ENCODE peak calls at places on chromosomes 4 and X, in nine cellular contexts. U is pancreas, I is fibroblast of lung, Q is aorta, K is RWPE1, B is GM23248, H is body of pancreas, R is kidney, N is substantia nigra. Z is an unnamed sample.

GRCh38 chr4:104345598-104346242 is 149.0 kb downstream of the CXXC4 start:
- DNase-seq in N (no peak), U (no peak), Q (no peak), I (no peak), K (no peak), H (no peak), R (peak; percentile 44), B (no peak), Z (no peak)

GRCh38 chr4:141697116-141697515 is 60.7 kb downstream of the IL15 start:
- DNase-seq in R (no peak), B (no peak), Q (no peak), H (no peak), U (no peak), N (no peak), I (no peak), K (no peak), Z (no peak)

GRCh38 chr4:52250124-52250523 is 199.0 kb downstream of the SPATA18 start:
- DNase-seq in R (no peak), H (peak; percentile 8), Q (peak; percentile 65), K (no peak), U (no peak), N (no peak), I (no peak), B (peak; percentile 35), Z (no peak)

GRCh38 chr4:59571805-59572430 is 1628.2 kb upstream of the ADGRL3 start:
- DNase-seq in I (no peak), N (no peak), K (no peak), U (no peak), Q (no peak), H (no peak), R (no peak), B (no peak), Z (no peak)

GRCh38 chr4:127007336-127007735 is 625.4 kb upstream of the INTU start:
- DNase-seq in H (no peak), U (no peak), K (no peak), R (no peak), N (no peak), I (no peak), Q (no peak), B (no peak), Z (no peak)

GRCh38 chr4:168505996-168506395 is 9.1 kb downstream of the PALLD start:
- DNase-seq in R (no peak), N (no peak), Q (no peak), H (no peak), U (no peak), B (no peak), K (no peak), I (no peak), Z (no peak)

GRCh38 chr4:139617702-139618490 is 47.7 kb upstream of the MGST2 start:
- DNase-seq in Q (no peak), I (no peak), B (peak; percentile 61), K (no peak), R (no peak), H (no peak), N (no peak), U (no peak), Z (no peak)

GRCh38 chrX:129650821-129651510 is 3.8 kb downstream of the APLN start:
- DNase-seq in R (no peak), B (no peak), K (no peak), U (no peak), N (no peak), I (no peak), Q (no peak), H (no peak), Z (no peak)

GRCh38 chr4:77123403-77123802 is 33.6 kb upstream of the CCNG2 start:
- DNase-seq in R (no peak), K (no peak), U (no peak), H (no peak), Q (no peak), N (no peak), I (no peak), B (no peak), Z (no peak)

GRCh38 chr4:102506523-102506922 is 5.4 kb downstream of the NFKB1 start:
- DNase-seq in H (no peak), Q (no peak), U (no peak), N (no peak), R (no peak), B (no peak), K (no peak), I (no peak), Z (no peak)

GRCh38 chr4:95764961-95765360 is 74.9 kb upstream of the PDHA2 start:
- DNase-seq in U (no peak), B (no peak), Q (no peak), K (no peak), H (no peak), N (no peak), I (no peak), R (no peak), Z (no peak)

GRCh38 chr4:72496119-72496518 is 72.9 kb downstream of the ADAMTS3 start:
- DNase-seq in N (no peak), R (no peak), K (no peak), I (peak; percentile 29), H (no peak), U (no peak), B (peak; percentile 24), Q (no peak), Z (no peak)

GRCh38 chrX:38879631-38880220 is 78.5 kb downstream of the MID1IP1 start:
- DNase-seq in U (peak; percentile 65), K (no peak), R (no peak), H (peak; percentile 68), N (no peak), B (no peak), I (no peak), Q (no peak), Z (no peak)

GRCh38 chr4:169120624-169121023 is 110.6 kb upstream of the CBR4 start:
- DNase-seq in R (no peak), I (no peak), B (no peak), K (no peak), Q (no peak), N (no peak), H (no peak), U (no peak), Z (no peak)

GRCh38 chrX:146424422-146424821 is 385.1 kb upstream of the CXorf51B start:
- DNase-seq in R (no peak), U (no peak), Q (no peak), N (no peak), I (no peak), K (no peak), B (no peak), H (no peak), Z (no peak)

GRCh38 chr4:76498550-76498949 is 63.5 kb downstream of the SHROOM3 start:
- DNase-seq in N (no peak), R (no peak), B (no peak), Q (no peak), K (no peak), I (peak; percentile 40), U (no peak), H (no peak), Z (no peak)

GRCh38 chr4:144223129-144223528 is 82.6 kb upstream of the GYPA start:
- DNase-seq in U (no peak), N (no peak), B (no peak), Q (no peak), I (no peak), H (no peak), R (no peak), K (no peak), Z (no peak)

GRCh38 chr4:121428721-121429120 is 47.9 kb upstream of the QRFPR start:
- DNase-seq in B (peak; percentile 55), N (no peak), K (peak; percentile 12), R (no peak), U (no peak), H (no peak), Q (no peak), I (peak; percentile 24), Z (no peak)

GRCh38 chr4:161799687-161800086 is 364.1 kb downstream of the FSTL5 start:
- DNase-seq in N (no peak), R (no peak), H (no peak), B (no peak), I (peak; percentile 58), U (no peak), Q (no peak), K (no peak), Z (no peak)

GRCh38 chrX:11836284-11836683 is 78.2 kb downstream of the MSL3 start:
- DNase-seq in Q (no peak), I (no peak), H (no peak), R (no peak), K (no peak), N (no peak), U (no peak), B (no peak), Z (no peak)

GRCh38 chr4:138090145-138090917 is 151.8 kb downstream of the SLC7A11 start:
- DNase-seq in K (peak; percentile 79), Q (no peak), B (peak; percentile 74), I (peak; percentile 65), N (peak; percentile 13), U (peak; percentile 66), R (no peak), H (peak; percentile 57), Z (peak; percentile 56)

GRCh38 chrX:65731684-65732289 is 64.3 kb downstream of the MSN start:
- DNase-seq in R (no peak), I (no peak), N (no peak), B (no peak), K (no peak), Q (no peak), H (no peak), U (no peak), Z (no peak)

GRCh38 chrX:56783996-56784620 is 55.1 kb downstream of the NBDY start:
- DNase-seq in R (peak; percentile 32), Q (peak; percentile 33), H (no peak), I (no peak), K (no peak), U (no peak), B (no peak), N (no peak), Z (no peak)
- H3K27ac ChIP-seq in R (no peak overlapping the region), Q (no peak overlapping the region), H (no peak overlapping the region), I (no peak overlapping the region), K (no peak overlapping the region), U (no peak overlapping the region), B (no peak overlapping the region), N (peak overlapping the region; percentile 63), Z (peak overlapping the region; percentile 91)

GRCh38 chrX:19549838-19550237 is 34.5 kb upstream of the MAP3K15 start:
- DNase-seq in K (no peak), R (no peak), H (no peak), I (no peak), U (no peak), B (no peak), Q (no peak), N (no peak), Z (no peak)
- H3K27ac ChIP-seq in K (no peak overlapping the region), R (no peak overlapping the region), H (no peak overlapping the region), I (no peak overlapping the region), U (no peak overlapping the region), B (no peak overlapping the region), Q (no peak overlapping the region), N (no peak overlapping the region), Z (no peak overlapping the region)

DNA sequence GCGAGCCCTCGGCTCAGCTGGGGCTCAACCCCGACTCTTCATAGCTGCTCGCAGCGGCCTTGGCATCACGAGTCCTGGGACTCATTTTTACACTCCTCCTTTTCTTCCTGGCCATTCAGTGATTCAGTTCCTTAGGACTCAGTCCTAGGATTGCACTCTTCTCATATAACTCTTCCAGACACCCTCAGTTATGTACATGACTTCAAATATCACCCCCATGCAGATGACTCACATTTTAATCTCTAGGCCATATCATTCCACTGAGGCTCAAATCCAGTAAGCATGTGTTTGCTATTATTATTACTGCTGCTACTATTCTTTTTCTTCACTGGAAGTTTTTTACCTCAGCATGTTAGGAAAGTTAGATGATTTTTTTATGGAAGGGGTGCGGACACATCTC is 14.4 kb downstream of the ITGB1BP2 start:
- DNase-seq in I (peak; percentile 87), R (no peak), B (peak; percentile 71), N (no peak), K (no peak), H (no peak), U (no peak), Q (no peak), Z (no peak)
- H3K27ac ChIP-seq in I (no peak overlapping the region), R (no peak overlapping the region), B (peak overlapping the region; percentile 64), N (no peak overlapping the region), K (no peak overlapping the region), H (no peak overlapping the region), U (no peak overlapping the region), Q (no peak overlapping the region), Z (no peak overlapping the region)

GRCh38 chr4:166198516-166198915 is 325.5 kb downstream of the TLL1 start:
- DNase-seq in B (no peak), Q (no peak), K (no peak), I (no peak), N (no peak), U (no peak), R (no peak), H (no peak), Z (no peak)
- H3K27ac ChIP-seq in B (no peak overlapping the region), Q (no peak overlapping the region), K (no peak overlapping the region), I (no peak overlapping the region), N (no peak overlapping the region), U (no peak overlapping the region), R (no peak overlapping the region), H (no peak overlapping the region), Z (no peak overlapping the region)

Z was measured in caudate nucleus.